ENCODE peak calls at places on chromosome 5, in seven cellular contexts. One of them, this sample, is unnamed.

GRCh38 chr5:83450183-83450839 is 21.2 kb upstream of the VCAN start:
- DNase-seq in NCI-H2081: no peak
- DNase-seq in endothelial cell of umbilical vein: peak; percentile 36
- DNase-seq in Calu3: peak; percentile 8
- DNase-seq in amniotic stem cell: no peak
- DNase-seq in COR-L47: no peak
- DNase-seq in AG10803: no peak
- DNase-seq in this sample: peak; percentile 40

GRCh38 chr5:1840741-1841521 is 39.7 kb downstream of the NDUFS6 start:
- DNase-seq in NCI-H2081: no peak
- DNase-seq in endothelial cell of umbilical vein: no peak
- DNase-seq in Calu3: no peak
- DNase-seq in amniotic stem cell: no peak
- DNase-seq in COR-L47: no peak
- DNase-seq in AG10803: no peak
- DNase-seq in this sample: peak; percentile 8

GRCh38 chr5:152178350-152178699 is 226.8 kb downstream of the NMUR2 start:
- DNase-seq in NCI-H2081: no peak
- DNase-seq in endothelial cell of umbilical vein: no peak
- DNase-seq in Calu3: no peak
- DNase-seq in amniotic stem cell: no peak
- DNase-seq in COR-L47: no peak
- DNase-seq in AG10803: no peak
- DNase-seq in this sample: no peak

GRCh38 chr5:28398185-28398584 is 1359.8 kb upstream of the CDH9 start:
- DNase-seq in NCI-H2081: no peak
- DNase-seq in endothelial cell of umbilical vein: no peak
- DNase-seq in Calu3: no peak
- DNase-seq in amniotic stem cell: no peak
- DNase-seq in COR-L47: no peak
- DNase-seq in AG10803: no peak
- DNase-seq in this sample: no peak

GRCh38 chr5:102747386-102748166 is 7.5 kb upstream of the PAM start:
- DNase-seq in NCI-H2081: no peak
- DNase-seq in endothelial cell of umbilical vein: no peak
- DNase-seq in Calu3: no peak
- DNase-seq in amniotic stem cell: no peak
- DNase-seq in COR-L47: no peak
- DNase-seq in AG10803: no peak
- DNase-seq in this sample: no peak

GRCh38 chr5:177301503-177302165 is 1.9 kb downstream of the RAB24 start:
- DNase-seq in NCI-H2081: peak; percentile 88
- DNase-seq in endothelial cell of umbilical vein: no peak
- DNase-seq in Calu3: peak; percentile 86
- DNase-seq in amniotic stem cell: no peak
- DNase-seq in COR-L47: peak; percentile 83
- DNase-seq in AG10803: no peak
- DNase-seq in this sample: no peak

GRCh38 chr5:35151151-35151920 is 79.0 kb downstream of the PRLR start:
- DNase-seq in NCI-H2081: no peak
- DNase-seq in endothelial cell of umbilical vein: no peak
- DNase-seq in Calu3: no peak
- DNase-seq in amniotic stem cell: no peak
- DNase-seq in COR-L47: no peak
- DNase-seq in AG10803: peak; percentile 32
- DNase-seq in this sample: no peak

GRCh38 chr5:150633424-150633823 is 7.0 kb upstream of the SYNPO start:
- DNase-seq in NCI-H2081: no peak
- DNase-seq in endothelial cell of umbilical vein: no peak
- DNase-seq in Calu3: no peak
- DNase-seq in amniotic stem cell: no peak
- DNase-seq in COR-L47: no peak
- DNase-seq in AG10803: no peak
- DNase-seq in this sample: no peak

GRCh38 chr5:78920604-78921003 is 64.5 kb downstream of the ARSB start:
- DNase-seq in NCI-H2081: no peak
- DNase-seq in endothelial cell of umbilical vein: no peak
- DNase-seq in Calu3: no peak
- DNase-seq in amniotic stem cell: no peak
- DNase-seq in COR-L47: peak; percentile 2
- DNase-seq in AG10803: peak; percentile 51
- DNase-seq in this sample: peak; percentile 52

GRCh38 chr5:103098993-103099392 is 20.9 kb downstream of the GIN1 start:
- DNase-seq in NCI-H2081: no peak
- DNase-seq in endothelial cell of umbilical vein: no peak
- DNase-seq in Calu3: no peak
- DNase-seq in amniotic stem cell: no peak
- DNase-seq in COR-L47: no peak
- DNase-seq in AG10803: no peak
- DNase-seq in this sample: peak; percentile 7

GRCh38 chr5:140114341-140115185 is 654 bp downstream of the PURA start:
- DNase-seq in NCI-H2081: peak; percentile 42
- DNase-seq in endothelial cell of umbilical vein: peak; percentile 71
- DNase-seq in Calu3: peak; percentile 61
- DNase-seq in amniotic stem cell: peak; percentile 58
- DNase-seq in COR-L47: peak; percentile 48
- DNase-seq in AG10803: peak; percentile 52
- DNase-seq in this sample: peak; percentile 57

GRCh38 chr5:120476063-120476462 is 12.0 kb downstream of the PRR16 start:
- DNase-seq in NCI-H2081: no peak
- DNase-seq in endothelial cell of umbilical vein: no peak
- DNase-seq in Calu3: no peak
- DNase-seq in amniotic stem cell: no peak
- DNase-seq in COR-L47: no peak
- DNase-seq in AG10803: no peak
- DNase-seq in this sample: no peak

GRCh38 chr5:134275822-134276221 is 49.9 kb upstream of the PPP2CA start:
- DNase-seq in NCI-H2081: no peak
- DNase-seq in endothelial cell of umbilical vein: no peak
- DNase-seq in Calu3: peak; percentile 28
- DNase-seq in amniotic stem cell: no peak
- DNase-seq in COR-L47: no peak
- DNase-seq in AG10803: no peak
- DNase-seq in this sample: no peak

GRCh38 chr5:134124289-134125194 is 10.1 kb downstream of the TCF7 start:
- DNase-seq in NCI-H2081: no peak
- DNase-seq in endothelial cell of umbilical vein: no peak
- DNase-seq in Calu3: no peak
- DNase-seq in amniotic stem cell: no peak
- DNase-seq in COR-L47: no peak
- DNase-seq in AG10803: peak; percentile 87
- DNase-seq in this sample: no peak

GRCh38 chr5:151811593-151812321 is 40.0 kb downstream of the G3BP1 start:
- DNase-seq in NCI-H2081: no peak
- DNase-seq in endothelial cell of umbilical vein: no peak
- DNase-seq in Calu3: no peak
- DNase-seq in amniotic stem cell: no peak
- DNase-seq in COR-L47: no peak
- DNase-seq in AG10803: peak; percentile 74
- DNase-seq in this sample: peak; percentile 84

GRCh38 chr5:162990856-162991497 is 446.4 kb upstream of the CCNG1 start:
- DNase-seq in NCI-H2081: no peak
- DNase-seq in endothelial cell of umbilical vein: no peak
- DNase-seq in Calu3: no peak
- DNase-seq in amniotic stem cell: no peak
- DNase-seq in COR-L47: no peak
- DNase-seq in AG10803: no peak
- DNase-seq in this sample: no peak

GRCh38 chr5:146902471-146902870 is 23.9 kb upstream of the PPP2R2B start:
- DNase-seq in NCI-H2081: no peak
- DNase-seq in endothelial cell of umbilical vein: no peak
- DNase-seq in Calu3: no peak
- DNase-seq in amniotic stem cell: no peak
- DNase-seq in COR-L47: no peak
- DNase-seq in AG10803: no peak
- DNase-seq in this sample: no peak

GRCh38 chr5:159242153-159242552 is 20.9 kb upstream of the UBLCP1 start:
- DNase-seq in NCI-H2081: no peak
- DNase-seq in endothelial cell of umbilical vein: no peak
- DNase-seq in Calu3: no peak
- DNase-seq in amniotic stem cell: no peak
- DNase-seq in COR-L47: no peak
- DNase-seq in AG10803: no peak
- DNase-seq in this sample: no peak

GRCh38 chr5:178205749-178206047 is 1.4 kb downstream of the HNRNPAB start:
- DNase-seq in NCI-H2081: no peak
- DNase-seq in endothelial cell of umbilical vein: peak; percentile 13
- DNase-seq in Calu3: no peak
- DNase-seq in amniotic stem cell: no peak
- DNase-seq in COR-L47: no peak
- DNase-seq in AG10803: no peak
- DNase-seq in this sample: no peak

GRCh38 chr5:112921031-112921832 is 795 bp downstream of the REEP5 start:
- DNase-seq in NCI-H2081: peak; percentile 63
- DNase-seq in endothelial cell of umbilical vein: peak; percentile 78
- DNase-seq in Calu3: peak; percentile 80
- DNase-seq in amniotic stem cell: peak; percentile 40
- DNase-seq in COR-L47: peak; percentile 72
- DNase-seq in AG10803: peak; percentile 61
- DNase-seq in this sample: peak; percentile 78